ENCODE peak calls at places on chromosomes 7 and 10, in five cellular contexts. N, E, O, Z and F are unnamed samples.

GRCh38 chr10:4221315-4221714 is 436.3 kb upstream of the KLF6 start:
- DNase-seq in E (no peak), N (no peak), Z (no peak), O (no peak), F (no peak)

GRCh38 chr10:91672021-91672608 is 39.2 kb upstream of the PPP1R3C start:
- DNase-seq in N (peak), O (no peak), Z (no peak), E (no peak), F (no peak)

GRCh38 chr7:44216019-44216418 is 15.2 kb downstream of the YKT6 start:
- DNase-seq in E (no peak), N (no peak), Z (no peak), O (no peak), F (no peak)

GRCh38 chr7:4270268-4270667 is 411.8 kb upstream of the FOXK1 start:
- DNase-seq in O (no peak), Z (no peak), E (no peak), N (no peak), F (no peak)

GRCh38 chr7:85186521-85187241 is at the start of gene SEMA3D:
- DNase-seq in N (peak), Z (peak), E (no peak), O (peak), F (no peak)

GRCh38 chr7:155517969-155518368 is 28.4 kb downstream of the CNPY1 start:
- DNase-seq in O (no peak), E (no peak), Z (no peak), N (no peak), F (no peak)

GRCh38 chr7:52270301-52270700 is 765.1 kb upstream of the POM121L12 start:
- DNase-seq in E (no peak), O (no peak), Z (no peak), N (no peak), F (no peak)

GRCh38 chr10:33306756-33307519 is 27.5 kb downstream of the NRP1 start:
- DNase-seq in O (no peak), Z (no peak), N (peak), E (no peak), F (peak)

GRCh38 chr10:787933-788651 is 98.6 kb upstream of the DIP2C start:
- DNase-seq in Z (peak), E (no peak), O (peak), N (peak), F (no peak)

GRCh38 chr10:8100366-8100765 is 45.9 kb downstream of the GATA3 start:
- DNase-seq in E (no peak), Z (no peak), O (no peak), N (no peak), F (no peak)

GRCh38 chr7:17041324-17041723 is 159.5 kb upstream of the AGR3 start:
- DNase-seq in Z (peak), O (no peak), N (peak), E (no peak), F (peak)

GRCh38 chr7:30148426-30148825 is 13.6 kb downstream of the MTURN start:
- DNase-seq in O (no peak), N (no peak), E (no peak), Z (no peak), F (no peak)

GRCh38 chr7:3043544-3044395 is at the start of gene CARD11:
- DNase-seq in Z (no peak), N (no peak), O (no peak), E (no peak), F (no peak)

GRCh38 chr10:14665304-14665703 is 109.4 kb downstream of the FAM107B start:
- DNase-seq in O (no peak), N (no peak), Z (no peak), E (no peak), F (no peak)

GRCh38 chr10:4812952-4813351 is 13.1 kb upstream of the AKR1E2 start:
- DNase-seq in N (peak), Z (peak), O (no peak), E (peak), F (no peak)

GRCh38 chr10:128083191-128083895 is 42.9 kb downstream of the MKI67 start:
- DNase-seq in O (no peak), N (no peak), E (no peak), Z (no peak), F (no peak)

GRCh38 chr10:35453855-35454532 is 117.7 kb downstream of the CCNY start:
- DNase-seq in E (no peak), O (no peak), N (peak), Z (no peak), F (no peak)

GRCh38 chr7:34341331-34341730 is 316.7 kb upstream of the NPSR1 start:
- DNase-seq in N (no peak), E (no peak), Z (no peak), O (no peak), F (no peak)

GRCh38 chr10:88165849-88166271 is 302.4 kb downstream of the PTEN start:
- DNase-seq in Z (peak), O (no peak), E (no peak), N (peak), F (peak)

GRCh38 chr7:116097365-116098009 is 66.9 kb upstream of the TFEC start:
- DNase-seq in Z (peak), E (no peak), N (peak), O (no peak), F (peak)

GRCh38 chr7:78296036-78296435 is 497.5 kb downstream of the PHTF2 start:
- DNase-seq in Z (no peak), O (no peak), E (no peak), N (peak), F (no peak)

GRCh38 chr7:142859829-142860228 is 5.0 kb downstream of the EPHB6 start:
- DNase-seq in O (no peak), Z (peak), N (peak), E (peak), F (no peak)

GRCh38 chr7:97671571-97671970 is 60.3 kb upstream of the TAC1 start:
- DNase-seq in O (no peak), E (no peak), N (no peak), Z (no peak), F (no peak)

GRCh38 chr10:96606216-96606615 is 19.4 kb upstream of the TM9SF3 start:
- DNase-seq in N (peak), Z (no peak), O (no peak), E (no peak), F (no peak)

GRCh38 chr7:26709210-26709990 is 155.0 kb downstream of the SKAP2 start:
- DNase-seq in O (no peak), N (no peak), E (no peak), Z (no peak), F (no peak)

GRCh38 chr10:48552946-48553564 is 51.8 kb downstream of the ARHGAP22 start:
- DNase-seq in O (no peak), Z (no peak), E (no peak), N (no peak), F (no peak)

GRCh38 chr10:48554246-48554645 is 50.6 kb downstream of the ARHGAP22 start:
- DNase-seq in E (no peak), O (no peak), N (no peak), Z (no peak), F (no peak)

GRCh38 chr10:48550071-48550691 is 54.7 kb downstream of the ARHGAP22 start:
- DNase-seq in O (no peak), Z (no peak), E (no peak), N (no peak), F (no peak)

GRCh38 chr10:48550977-48551376 is 53.9 kb downstream of the ARHGAP22 start:
- DNase-seq in Z (no peak), O (no peak), N (no peak), E (no peak), F (no peak)

DNA sequence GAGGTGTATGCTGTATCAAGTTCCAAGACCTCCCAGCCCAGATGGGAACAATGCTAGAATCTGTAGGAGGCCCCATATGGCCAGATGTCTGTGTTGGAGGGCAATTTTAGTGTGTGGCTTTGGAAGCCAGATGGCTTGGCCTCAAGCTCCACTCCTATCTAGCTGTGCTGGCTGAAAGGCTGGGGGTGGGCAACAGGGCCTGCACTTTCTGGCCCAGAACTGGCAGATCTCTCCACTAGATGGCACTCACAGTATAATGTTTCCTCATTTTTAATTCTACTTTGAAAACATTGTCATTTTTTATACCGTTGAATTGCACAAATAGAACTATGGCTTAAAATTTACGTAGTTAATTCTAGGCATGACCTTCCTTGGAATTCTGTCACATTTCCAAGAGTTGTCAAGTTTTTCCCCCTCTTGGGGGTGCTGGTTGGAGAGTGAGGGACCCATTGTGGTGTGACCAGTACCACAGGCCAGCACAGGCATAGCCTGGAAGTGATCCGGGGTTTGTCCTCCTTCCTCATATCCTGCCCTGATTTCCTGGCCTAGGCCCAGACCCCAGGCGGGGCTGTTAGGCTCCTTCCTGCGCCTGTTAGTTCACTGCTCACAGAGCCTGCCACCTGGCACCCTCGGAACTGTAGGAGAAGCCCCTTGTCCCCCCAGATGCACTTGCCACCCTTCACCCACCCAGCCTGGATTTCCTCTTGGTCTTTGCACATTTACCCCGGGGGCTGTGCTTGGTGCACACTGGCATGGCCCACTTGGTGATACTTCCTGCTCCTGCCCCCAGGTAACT is 52.9 kb downstream of the ARHGAP22 start:
- DNase-seq in N (peak), Z (peak), E (no peak), O (no peak), F (peak)
- TF ChIP-seq CTCF in N (peak), Z (peak), E (peak), O (peak), F (peak)

DNA sequence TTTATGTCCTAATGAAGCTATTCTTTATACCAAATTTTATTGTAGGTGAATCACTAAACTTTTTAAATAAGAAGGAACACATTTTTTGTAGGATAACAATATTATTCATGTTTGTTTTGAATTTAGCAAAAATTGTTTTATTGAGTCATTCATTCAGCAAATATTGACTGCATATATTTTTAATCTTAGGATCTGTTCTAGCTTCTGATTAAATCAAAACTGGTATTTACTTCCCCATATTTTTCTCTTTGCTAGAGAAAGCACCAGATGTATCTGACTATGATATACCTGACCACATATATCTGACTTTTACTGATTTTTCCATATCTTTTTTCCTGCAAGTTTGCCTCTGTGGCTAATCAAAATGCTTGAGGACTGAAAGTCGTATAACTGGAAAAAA is 594.9 kb downstream of the KCNMA1 start:
- DNase-seq in Z (no peak), O (no peak), N (no peak), E (no peak), F (no peak)
- H3K4me3 ChIP-seq in Z (no peak), O (no peak), N (no peak), E (no peak), F (no peak)

GRCh38 chr10:110306452-110306768 is 1.7 kb upstream of the SMNDC1 start:
- DNase-seq in E (no peak), Z (no peak), O (no peak), N (no peak), F (no peak)
- TF ChIP-seq CTCF in E (no peak), Z (no peak), O (no peak), N (no peak), F (no peak)

GRCh38 chr7:9189683-9190082 is 756.3 kb downstream of the NXPH1 start:
- DNase-seq in E (no peak), O (no peak), Z (no peak), N (no peak), F (no peak)

DNA sequence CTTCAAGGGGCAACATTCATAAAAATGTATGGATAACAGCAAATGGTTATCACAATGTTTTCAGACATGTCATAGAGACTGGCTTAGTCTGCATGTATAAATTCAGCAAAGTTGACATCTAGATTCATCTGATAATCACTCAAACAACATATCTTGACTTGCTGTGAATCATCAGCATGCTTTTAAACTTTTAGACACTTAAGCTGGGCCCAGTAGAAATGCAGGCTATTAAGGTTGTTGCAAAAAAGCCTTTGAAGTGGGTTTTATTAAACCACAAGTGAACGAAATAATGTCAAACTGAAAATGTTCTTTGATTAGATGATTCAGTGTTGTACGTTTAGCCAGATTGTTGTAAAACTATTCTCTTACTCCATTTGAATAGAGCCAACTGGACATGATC is 759.6 kb downstream of the NXPH1 start:
- DNase-seq in Z (peak), E (no peak), O (no peak), N (no peak), F (no peak)
- H3K4me3 ChIP-seq in Z (no peak), E (no peak), O (no peak), N (no peak), F (no peak)

GRCh38 chr7:19442016-19442785 is 266.6 kb downstream of the POLR1F start:
- DNase-seq in Z (peak), O (no peak), N (peak), E (no peak), F (peak)
- TF ChIP-seq CTCF in Z (peak), O (no peak), N (peak), E (no peak), F (peak)